ENCODE peak calls at places on chromosomes 16 and 17, in eight cellular contexts. E is midbrain; V is NCI-H2107; Q is H9; F is activated CD4-positive, alpha-beta T cell treated with anti-CD3 and anti-CD28 coated beads, Interleukin-2, amount 50 U/mL, for 1 hour; Z is foreskin fibroblast; R is stromal cell of bone marrow; A is activated CD8-positive, alpha-beta memory T cell treated with anti-CD3 and anti-CD28 coated beads for 1 hour. Y is an unnamed sample.

GRCh38 chr16:77406680-77407079 is 28.2 kb downstream of the ADAMTS18 start:
- DNase-seq in A (no peak), Z (no peak), Q (no peak), E (no peak), F (no peak), R (no peak), V (no peak), Y (no peak)

GRCh38 chr17:45170976-45171337 is 9.3 kb downstream of the HEXIM2 start:
- DNase-seq in Z (peak), V (no peak), F (no peak), Q (peak), E (no peak), A (no peak), R (peak), Y (peak)

GRCh38 chr17:35212668-35213067 is 18.5 kb upstream of the SLC35G3 start:
- DNase-seq in Q (no peak), A (no peak), V (no peak), F (no peak), R (no peak), E (no peak), Z (no peak), Y (no peak)

GRCh38 chr16:67281536-67282446 is 2.5 kb downstream of the PLEKHG4 start:
- DNase-seq in A (no peak), Z (no peak), R (no peak), F (no peak), Q (no peak), V (no peak), E (no peak), Y (no peak)

GRCh38 chr16:31508706-31509523 is 724 bp upstream of the RUSF1 start:
- DNase-seq in V (no peak), R (no peak), Z (peak), F (no peak), A (no peak), Q (no peak), E (peak), Y (no peak)

GRCh38 chr17:79137015-79137770 is 62.6 kb downstream of the ENGASE start:
- DNase-seq in V (no peak), Q (no peak), F (no peak), R (no peak), Z (no peak), E (no peak), A (no peak), Y (no peak)

GRCh38 chr17:74875970-74876593 is 3.3 kb upstream of the FDXR start:
- DNase-seq in E (no peak), A (no peak), F (no peak), V (no peak), Z (no peak), Q (no peak), R (no peak), Y (peak)

GRCh38 chr17:38536661-38537060 is 69.1 kb downstream of the SRCIN1 start:
- DNase-seq in R (no peak), Z (no peak), E (no peak), A (no peak), Q (no peak), V (no peak), F (no peak), Y (peak)

GRCh38 chr17:48439875-48440505 is 10.0 kb upstream of the SKAP1 start:
- DNase-seq in E (no peak), A (no peak), Q (no peak), R (no peak), F (peak), V (no peak), Z (no peak), Y (no peak)

GRCh38 chr17:11557727-11558452 is 40.4 kb upstream of the DNAH9 start:
- DNase-seq in Q (no peak), E (no peak), F (no peak), Z (no peak), V (no peak), R (no peak), A (no peak), Y (no peak)

GRCh38 chr16:10751291-10751697 is 7.7 kb downstream of the NUBP1 start:
- DNase-seq in Z (no peak), V (no peak), F (no peak), R (no peak), E (no peak), A (no peak), Q (no peak), Y (peak)

GRCh38 chr16:74556375-74556922 is 50.5 kb downstream of the GLG1 start:
- DNase-seq in E (no peak), V (no peak), R (no peak), Q (no peak), Z (no peak), A (no peak), F (no peak), Y (peak)

GRCh38 chr16:80938035-80938927 is 68.4 kb downstream of the CMC2 start:
- DNase-seq in A (no peak), Q (no peak), Z (peak), R (peak), F (no peak), E (no peak), V (no peak), Y (peak)

GRCh38 chr17:42183741-42184711 is 1.2 kb downstream of the HCRT start:
- DNase-seq in F (peak), A (no peak), Q (peak), R (peak), E (peak), V (peak), Z (peak), Y (peak)

GRCh38 chr17:44216173-44216572 is 3.3 kb downstream of the UBTF start:
- DNase-seq in V (no peak), R (no peak), E (no peak), A (no peak), F (peak), Q (no peak), Z (no peak), Y (no peak)

GRCh38 chr16:57797526-57798266 is 4.6 kb downstream of the KIFC3 start:
- DNase-seq in E (no peak), F (no peak), A (no peak), Q (peak), R (no peak), Z (no peak), V (no peak), Y (peak)

GRCh38 chr16:68356249-68356918 is 45.6 kb downstream of the PRMT7 start:
- DNase-seq in Q (no peak), Z (no peak), R (no peak), E (no peak), V (no peak), F (peak), A (peak), Y (no peak)

GRCh38 chr17:44919411-44919810 is 4.1 kb upstream of the GFAP start:
- DNase-seq in F (no peak), E (no peak), R (no peak), Z (no peak), V (no peak), Q (peak), A (no peak), Y (no peak)

GRCh38 chr16:48112603-48113400 is 43.0 kb downstream of the ABCC12 start:
- DNase-seq in R (no peak), Q (no peak), F (no peak), V (no peak), E (no peak), Z (no peak), A (no peak), Y (no peak)

GRCh38 chr17:2794116-2794803 is 2.0 kb upstream of the RAP1GAP2 start:
- DNase-seq in E (no peak), A (no peak), V (no peak), F (no peak), R (no peak), Z (no peak), Q (no peak), Y (no peak)

GRCh38 chr17:29241015-29241963 is 5.4 kb upstream of the CRYBA1 start:
- DNase-seq in V (no peak), Q (peak), Z (peak), E (peak), A (no peak), R (peak), F (no peak), Y (peak)

GRCh38 chr17:35732806-35733136 is 1.3 kb downstream of the RASL10B start:
- DNase-seq in E (no peak), F (no peak), V (no peak), Z (no peak), A (no peak), R (no peak), Q (no peak), Y (no peak)

GRCh38 chr16:90077757-90078593 is 844 bp upstream of the PRDM7 start:
- DNase-seq in V (no peak), F (peak), A (no peak), Z (no peak), Q (peak), E (peak), R (peak), Y (peak)

GRCh38 chr17:81960130-81960958 is 643 bp downstream of the NOTUM start:
- DNase-seq in V (no peak), F (no peak), A (no peak), Z (no peak), R (no peak), E (no peak), Q (peak), Y (peak)